ENCODE peak calls at places on chromosomes 6 and 20, in eight cellular contexts. One of them, this sample, is unnamed.

GRCh38 chr6:150025201-150025917 is at the start of gene RAET1L:
- DNase-seq in neural progenitor cell: no peak
- DNase-seq in HTR-8/SVneo: peak; percentile 49
- DNase-seq in neural crest cell: no peak
- DNase-seq in NCI-H524: no peak
- DNase-seq in COR-L47: no peak
- DNase-seq in stimulated activated CD8-positive, alpha-beta memory T cell treated with anti-CD3 and anti-CD28 coated beads, Interleukin-7, amount 100 ng/mL, for 24 hours: no peak
- DNase-seq in NCI-H2081: no peak
- DNase-seq in this sample: no peak

GRCh38 chr6:118912646-118913045 is 18.7 kb downstream of the ASF1A start:
- DNase-seq in neural progenitor cell: no peak
- DNase-seq in HTR-8/SVneo: no peak
- DNase-seq in neural crest cell: no peak
- DNase-seq in NCI-H524: peak; percentile 98
- DNase-seq in COR-L47: peak; percentile 19
- DNase-seq in stimulated activated CD8-positive, alpha-beta memory T cell treated with anti-CD3 and anti-CD28 coated beads, Interleukin-7, amount 100 ng/mL, for 24 hours: no peak
- DNase-seq in NCI-H2081: peak; percentile 4
- DNase-seq in this sample: peak; percentile 71

GRCh38 chr6:74598473-74599393 is 607.1 kb downstream of the COL12A1 start:
- DNase-seq in neural progenitor cell: no peak
- DNase-seq in HTR-8/SVneo: no peak
- DNase-seq in neural crest cell: no peak
- DNase-seq in NCI-H524: no peak
- DNase-seq in COR-L47: no peak
- DNase-seq in stimulated activated CD8-positive, alpha-beta memory T cell treated with anti-CD3 and anti-CD28 coated beads, Interleukin-7, amount 100 ng/mL, for 24 hours: no peak
- DNase-seq in NCI-H2081: no peak
- DNase-seq in this sample: no peak

GRCh38 chr6:83708546-83708969 is 343 bp downstream of the SNAP91 start:
- DNase-seq in neural progenitor cell: peak; percentile 73
- DNase-seq in HTR-8/SVneo: peak; percentile 4
- DNase-seq in neural crest cell: peak; percentile 37
- DNase-seq in NCI-H524: peak; percentile 61
- DNase-seq in COR-L47: peak; percentile 38
- DNase-seq in stimulated activated CD8-positive, alpha-beta memory T cell treated with anti-CD3 and anti-CD28 coated beads, Interleukin-7, amount 100 ng/mL, for 24 hours: no peak
- DNase-seq in NCI-H2081: peak; percentile 17
- DNase-seq in this sample: no peak

GRCh38 chr20:34108616-34109174 is 3.3 kb downstream of the EIF2S2 start:
- DNase-seq in neural progenitor cell: no peak
- DNase-seq in HTR-8/SVneo: no peak
- DNase-seq in neural crest cell: no peak
- DNase-seq in NCI-H524: no peak
- DNase-seq in COR-L47: no peak
- DNase-seq in stimulated activated CD8-positive, alpha-beta memory T cell treated with anti-CD3 and anti-CD28 coated beads, Interleukin-7, amount 100 ng/mL, for 24 hours: no peak
- DNase-seq in NCI-H2081: no peak
- DNase-seq in this sample: no peak

GRCh38 chr6:36247691-36248090 is 22.2 kb upstream of the PNPLA1 start:
- DNase-seq in neural progenitor cell: no peak
- DNase-seq in HTR-8/SVneo: no peak
- DNase-seq in neural crest cell: no peak
- DNase-seq in NCI-H524: no peak
- DNase-seq in COR-L47: no peak
- DNase-seq in stimulated activated CD8-positive, alpha-beta memory T cell treated with anti-CD3 and anti-CD28 coated beads, Interleukin-7, amount 100 ng/mL, for 24 hours: no peak
- DNase-seq in NCI-H2081: no peak
- DNase-seq in this sample: no peak

GRCh38 chr6:30889921-30890645 is 5.8 kb downstream of the DDR1 start:
- DNase-seq in neural progenitor cell: no peak
- DNase-seq in HTR-8/SVneo: no peak
- DNase-seq in neural crest cell: no peak
- DNase-seq in NCI-H524: no peak
- DNase-seq in COR-L47: peak; percentile 83
- DNase-seq in stimulated activated CD8-positive, alpha-beta memory T cell treated with anti-CD3 and anti-CD28 coated beads, Interleukin-7, amount 100 ng/mL, for 24 hours: no peak
- DNase-seq in NCI-H2081: peak; percentile 8
- DNase-seq in this sample: no peak

GRCh38 chr20:24507182-24507853 is 37.9 kb downstream of the SYNDIG1 start:
- DNase-seq in neural progenitor cell: no peak
- DNase-seq in HTR-8/SVneo: no peak
- DNase-seq in neural crest cell: no peak
- DNase-seq in NCI-H524: peak; percentile 35
- DNase-seq in COR-L47: no peak
- DNase-seq in stimulated activated CD8-positive, alpha-beta memory T cell treated with anti-CD3 and anti-CD28 coated beads, Interleukin-7, amount 100 ng/mL, for 24 hours: no peak
- DNase-seq in NCI-H2081: no peak
- DNase-seq in this sample: no peak

GRCh38 chr6:20254295-20254694 is 42.0 kb upstream of the MBOAT1 start:
- DNase-seq in neural progenitor cell: no peak
- DNase-seq in HTR-8/SVneo: no peak
- DNase-seq in neural crest cell: no peak
- DNase-seq in NCI-H524: no peak
- DNase-seq in COR-L47: no peak
- DNase-seq in stimulated activated CD8-positive, alpha-beta memory T cell treated with anti-CD3 and anti-CD28 coated beads, Interleukin-7, amount 100 ng/mL, for 24 hours: no peak
- DNase-seq in NCI-H2081: no peak
- DNase-seq in this sample: no peak

GRCh38 chr6:157229219-157229607 is 94.1 kb downstream of the TMEM242 start:
- DNase-seq in neural progenitor cell: no peak
- DNase-seq in HTR-8/SVneo: no peak
- DNase-seq in neural crest cell: no peak
- DNase-seq in NCI-H524: peak; percentile 68
- DNase-seq in COR-L47: peak; percentile 68
- DNase-seq in stimulated activated CD8-positive, alpha-beta memory T cell treated with anti-CD3 and anti-CD28 coated beads, Interleukin-7, amount 100 ng/mL, for 24 hours: no peak
- DNase-seq in NCI-H2081: peak; percentile 32
- DNase-seq in this sample: no peak

GRCh38 chr6:37251211-37251610 is 6.4 kb upstream of the TBC1D22B start:
- DNase-seq in neural progenitor cell: no peak
- DNase-seq in HTR-8/SVneo: no peak
- DNase-seq in neural crest cell: no peak
- DNase-seq in NCI-H524: no peak
- DNase-seq in COR-L47: no peak
- DNase-seq in stimulated activated CD8-positive, alpha-beta memory T cell treated with anti-CD3 and anti-CD28 coated beads, Interleukin-7, amount 100 ng/mL, for 24 hours: no peak
- DNase-seq in NCI-H2081: no peak
- DNase-seq in this sample: no peak

GRCh38 chr6:144478487-144478886 is 193.4 kb downstream of the UTRN start:
- DNase-seq in neural progenitor cell: no peak
- DNase-seq in HTR-8/SVneo: no peak
- DNase-seq in neural crest cell: no peak
- DNase-seq in NCI-H524: no peak
- DNase-seq in COR-L47: no peak
- DNase-seq in stimulated activated CD8-positive, alpha-beta memory T cell treated with anti-CD3 and anti-CD28 coated beads, Interleukin-7, amount 100 ng/mL, for 24 hours: no peak
- DNase-seq in NCI-H2081: no peak
- DNase-seq in this sample: no peak

GRCh38 chr20:13771853-13772453 is 12.8 kb downstream of the ESF1 start:
- DNase-seq in neural progenitor cell: peak; percentile 24
- DNase-seq in HTR-8/SVneo: peak; percentile 27
- DNase-seq in neural crest cell: no peak
- DNase-seq in NCI-H524: peak; percentile 30
- DNase-seq in COR-L47: peak; percentile 40
- DNase-seq in stimulated activated CD8-positive, alpha-beta memory T cell treated with anti-CD3 and anti-CD28 coated beads, Interleukin-7, amount 100 ng/mL, for 24 hours: no peak
- DNase-seq in NCI-H2081: peak; percentile 34
- DNase-seq in this sample: peak; percentile 4

GRCh38 chr6:167666571-167667203 is 160.0 kb upstream of the AFDN start:
- DNase-seq in neural progenitor cell: no peak
- DNase-seq in HTR-8/SVneo: no peak
- DNase-seq in neural crest cell: no peak
- DNase-seq in NCI-H524: no peak
- DNase-seq in COR-L47: no peak
- DNase-seq in stimulated activated CD8-positive, alpha-beta memory T cell treated with anti-CD3 and anti-CD28 coated beads, Interleukin-7, amount 100 ng/mL, for 24 hours: no peak
- DNase-seq in NCI-H2081: no peak
- DNase-seq in this sample: no peak

GRCh38 chr20:3632311-3633004 is 30.7 kb downstream of the GFRA4 start:
- DNase-seq in neural progenitor cell: no peak
- DNase-seq in HTR-8/SVneo: no peak
- DNase-seq in neural crest cell: no peak
- DNase-seq in NCI-H524: no peak
- DNase-seq in COR-L47: no peak
- DNase-seq in stimulated activated CD8-positive, alpha-beta memory T cell treated with anti-CD3 and anti-CD28 coated beads, Interleukin-7, amount 100 ng/mL, for 24 hours: no peak
- DNase-seq in NCI-H2081: no peak
- DNase-seq in this sample: no peak

GRCh38 chr20:63782051-63782471 is 42.5 kb downstream of the SLC2A4RG start:
- DNase-seq in neural progenitor cell: no peak
- DNase-seq in HTR-8/SVneo: no peak
- DNase-seq in neural crest cell: no peak
- DNase-seq in NCI-H524: peak; percentile 56
- DNase-seq in COR-L47: no peak
- DNase-seq in stimulated activated CD8-positive, alpha-beta memory T cell treated with anti-CD3 and anti-CD28 coated beads, Interleukin-7, amount 100 ng/mL, for 24 hours: no peak
- DNase-seq in NCI-H2081: no peak
- DNase-seq in this sample: no peak

GRCh38 chr20:9287826-9288225 is 218.9 kb downstream of the PLCB4 start:
- DNase-seq in neural progenitor cell: no peak
- DNase-seq in HTR-8/SVneo: no peak
- DNase-seq in neural crest cell: no peak
- DNase-seq in NCI-H524: peak; percentile 22
- DNase-seq in COR-L47: peak; percentile 40
- DNase-seq in stimulated activated CD8-positive, alpha-beta memory T cell treated with anti-CD3 and anti-CD28 coated beads, Interleukin-7, amount 100 ng/mL, for 24 hours: no peak
- DNase-seq in NCI-H2081: peak; percentile 22
- DNase-seq in this sample: no peak

GRCh38 chr6:159953091-159953581 is 15.7 kb upstream of the IGF2R start:
- DNase-seq in neural progenitor cell: no peak
- DNase-seq in HTR-8/SVneo: no peak
- DNase-seq in neural crest cell: no peak
- DNase-seq in NCI-H524: no peak
- DNase-seq in COR-L47: no peak
- DNase-seq in stimulated activated CD8-positive, alpha-beta memory T cell treated with anti-CD3 and anti-CD28 coated beads, Interleukin-7, amount 100 ng/mL, for 24 hours: no peak
- DNase-seq in NCI-H2081: no peak
- DNase-seq in this sample: no peak

GRCh38 chr6:32244946-32245398 is 21.1 kb upstream of the NOTCH4 start:
- DNase-seq in neural progenitor cell: peak; percentile 82
- DNase-seq in HTR-8/SVneo: peak; percentile 93
- DNase-seq in neural crest cell: peak; percentile 79
- DNase-seq in NCI-H524: peak; percentile 64
- DNase-seq in COR-L47: peak; percentile 31
- DNase-seq in stimulated activated CD8-positive, alpha-beta memory T cell treated with anti-CD3 and anti-CD28 coated beads, Interleukin-7, amount 100 ng/mL, for 24 hours: peak; percentile 40
- DNase-seq in NCI-H2081: peak; percentile 47
- DNase-seq in this sample: no peak

GRCh38 chr6:89999154-89999553 is 104.9 kb downstream of the GJA10 start:
- DNase-seq in neural progenitor cell: no peak
- DNase-seq in HTR-8/SVneo: no peak
- DNase-seq in neural crest cell: no peak
- DNase-seq in NCI-H524: peak; percentile 96
- DNase-seq in COR-L47: peak; percentile 98
- DNase-seq in stimulated activated CD8-positive, alpha-beta memory T cell treated with anti-CD3 and anti-CD28 coated beads, Interleukin-7, amount 100 ng/mL, for 24 hours: no peak
- DNase-seq in NCI-H2081: peak; percentile 82
- DNase-seq in this sample: peak; percentile 80

GRCh38 chr20:3239026-3239866 is at the start of gene SLC4A11:
- DNase-seq in neural progenitor cell: peak; percentile 76
- DNase-seq in HTR-8/SVneo: peak; percentile 67
- DNase-seq in neural crest cell: peak; percentile 22
- DNase-seq in NCI-H524: peak; percentile 42
- DNase-seq in COR-L47: no peak
- DNase-seq in stimulated activated CD8-positive, alpha-beta memory T cell treated with anti-CD3 and anti-CD28 coated beads, Interleukin-7, amount 100 ng/mL, for 24 hours: no peak
- DNase-seq in NCI-H2081: peak; percentile 26
- DNase-seq in this sample: no peak

GRCh38 chr6:135182993-135183531 is 2.0 kb downstream of the MYB start:
- DNase-seq in neural progenitor cell: peak; percentile 52
- DNase-seq in HTR-8/SVneo: peak; percentile 9
- DNase-seq in neural crest cell: no peak
- DNase-seq in NCI-H524: peak; percentile 32
- DNase-seq in COR-L47: peak; percentile 17
- DNase-seq in stimulated activated CD8-positive, alpha-beta memory T cell treated with anti-CD3 and anti-CD28 coated beads, Interleukin-7, amount 100 ng/mL, for 24 hours: peak; percentile 43
- DNase-seq in NCI-H2081: peak; percentile 35
- DNase-seq in this sample: no peak